ENCODE peak calls at places on chromosomes 1 and 21, in ten cellular contexts. S, C, G, F, H, K, N, A, E and J are unnamed samples.

GRCh38 chr1:48439380-48439779 is 32.6 kb downstream of the SPATA6 start:
- DNase-seq in N (no peak), S (no peak), E (no peak), F (no peak), A (no peak), K (no peak), G (no peak), C (no peak), H (no peak), J (no peak)

GRCh38 chr1:209454340-209455014 is 129.0 kb upstream of the CAMK1G start:
- DNase-seq in S (no peak), G (no peak), H (no peak), F (no peak), K (no peak), A (no peak), E (no peak), N (no peak), C (no peak), J (no peak)

GRCh38 chr1:20100632-20101355 is 18.5 kb downstream of the PLA2G2D start:
- DNase-seq in A (peak), K (no peak), H (peak), G (no peak), E (peak), N (peak), F (peak), S (no peak), C (no peak), J (peak)

GRCh38 chr1:215583185-215583692 is 16.1 kb downstream of the KCTD3 start:
- DNase-seq in N (no peak), C (no peak), G (no peak), H (no peak), F (no peak), S (no peak), A (no peak), E (no peak), K (no peak), J (no peak)

GRCh38 chr1:70497152-70497551 is 86.1 kb downstream of the CTH start:
- DNase-seq in F (no peak), A (no peak), H (no peak), K (no peak), G (no peak), N (no peak), S (no peak), E (no peak), C (no peak), J (no peak)

GRCh38 chr1:235161685-235162327 is 756 bp upstream of the RBM34 start:
- DNase-seq in E (no peak), N (no peak), A (no peak), C (no peak), H (no peak), S (no peak), G (no peak), F (no peak), K (no peak), J (no peak)

GRCh38 chr1:25505706-25506385 is 37.6 kb upstream of the LDLRAP1 start:
- DNase-seq in E (no peak), K (no peak), H (no peak), C (no peak), S (no peak), F (no peak), G (no peak), N (peak), A (no peak), J (no peak)

GRCh38 chr1:234598974-234599616 is 10.9 kb downstream of the IRF2BP2 start:
- DNase-seq in H (no peak), S (no peak), A (no peak), E (no peak), F (no peak), C (no peak), K (no peak), G (no peak), N (no peak), J (no peak)

GRCh38 chr1:110412576-110412975 is 5.1 kb upstream of the LAMTOR5 start:
- DNase-seq in N (peak), E (peak), H (peak), K (no peak), C (peak), A (peak), S (peak), G (no peak), F (peak), J (peak)

GRCh38 chr1:115373305-115373704 is 35.3 kb upstream of the NGF start:
- DNase-seq in N (no peak), A (no peak), C (no peak), E (no peak), S (no peak), K (no peak), F (no peak), G (no peak), H (no peak), J (peak)

GRCh38 chr1:246497331-246497915 is 9.7 kb downstream of the SMYD3 start:
- DNase-seq in G (no peak), K (no peak), F (peak), E (no peak), H (no peak), S (no peak), A (no peak), N (peak), C (no peak), J (peak)

GRCh38 chr1:159826436-159827101 is at the start of gene SLAMF8:
- DNase-seq in K (no peak), H (no peak), C (no peak), N (no peak), A (peak), S (peak), E (no peak), F (no peak), G (no peak), J (no peak)

GRCh38 chr1:114695430-114696093 is at the start of gene AMPD1:
- DNase-seq in E (no peak), A (no peak), H (no peak), G (no peak), S (no peak), K (no peak), N (no peak), C (no peak), F (no peak), J (peak)

GRCh38 chr1:46472503-46473181 is 17.0 kb upstream of the DMBX1 start:
- DNase-seq in K (no peak), S (no peak), N (no peak), H (no peak), C (no peak), F (no peak), G (no peak), A (no peak), E (no peak), J (no peak)

GRCh38 chr1:1307261-1307907 is 346 bp downstream of the ACAP3 start:
- DNase-seq in A (peak), H (no peak), E (no peak), S (no peak), K (no peak), C (no peak), F (no peak), G (no peak), N (peak), J (no peak)

GRCh38 chr1:174258148-174258550 is 98.8 kb downstream of the RABGAP1L start:
- DNase-seq in A (no peak), S (peak), H (peak), E (peak), K (peak), N (peak), C (peak), F (peak), G (no peak), J (peak)

GRCh38 chr1:79517425-79518219 is 511.1 kb upstream of the ADGRL4 start:
- DNase-seq in A (no peak), H (no peak), G (no peak), S (no peak), F (no peak), N (no peak), K (no peak), E (no peak), C (no peak), J (no peak)

GRCh38 chr1:161314201-161314981 is at the start of gene SDHC:
- DNase-seq in K (peak), H (peak), E (peak), S (peak), G (peak), F (peak), C (peak), A (peak), N (peak), J (peak)

GRCh38 chr1:95117207-95118018 is at the start of gene TLCD4:
- DNase-seq in S (peak), A (peak), G (peak), C (peak), H (peak), N (peak), K (peak), E (peak), F (peak), J (peak)

GRCh38 chr1:47594627-47595026 is 156.8 kb downstream of the FOXD2 start:
- DNase-seq in C (no peak), A (peak), S (no peak), K (no peak), G (peak), F (no peak), N (no peak), E (no peak), H (no peak), J (no peak)

GRCh38 chr1:177517556-177517955 is 346.8 kb downstream of the BRINP2 start:
- DNase-seq in H (no peak), A (no peak), F (no peak), N (no peak), C (no peak), K (no peak), S (no peak), E (no peak), G (no peak), J (peak)

GRCh38 chr1:5949074-5949760 is 43.0 kb downstream of the NPHP4 start:
- DNase-seq in E (no peak), C (no peak), S (no peak), N (no peak), G (no peak), A (no peak), F (peak), K (no peak), H (no peak), J (peak)

GRCh38 chr1:39733161-39733560 is 5.5 kb upstream of the PPIE start:
- DNase-seq in K (no peak), H (no peak), C (no peak), A (no peak), S (no peak), F (no peak), G (no peak), N (no peak), E (no peak), J (no peak)

GRCh38 chr1:53616927-53617326 is 122.0 kb downstream of the GLIS1 start:
- DNase-seq in S (no peak), N (peak), A (no peak), K (no peak), F (peak), G (peak), E (no peak), H (no peak), C (no peak), J (no peak)

GRCh38 chr1:200625381-200625824 is 4.9 kb upstream of the KIF14 start:
- DNase-seq in G (no peak), E (no peak), N (no peak), K (no peak), H (no peak), A (no peak), C (no peak), F (no peak), S (no peak), J (peak)

GRCh38 chr1:21534674-21535378 is 25.6 kb downstream of the ALPL start:
- DNase-seq in C (no peak), H (no peak), F (peak), N (peak), E (peak), K (no peak), S (no peak), A (no peak), G (no peak), J (peak)

GRCh38 chr1:244050835-244051444 is at the start of gene ZBTB18:
- DNase-seq in E (no peak), N (peak), F (peak), S (no peak), C (no peak), K (no peak), H (no peak), A (no peak), G (no peak), J (no peak)

GRCh38 chr1:34050711-34051485 is 114.1 kb downstream of the CSMD2 start:
- DNase-seq in E (no peak), K (no peak), S (no peak), N (no peak), A (no peak), C (no peak), H (no peak), F (no peak), G (no peak), J (no peak)

GRCh38 chr21:39660191-39660590 is 47.5 kb downstream of the B3GALT5 start:
- DNase-seq in F (no peak), N (no peak), E (no peak), H (no peak), K (no peak), S (no peak), G (peak), C (no peak), A (no peak), J (no peak)

GRCh38 chr1:215076312-215076711 is 6.2 kb upstream of the KCNK2 start:
- DNase-seq in G (no peak), H (no peak), E (peak), F (peak), C (no peak), S (no peak), A (no peak), N (peak), K (no peak), J (no peak)

GRCh38 chr1:19384772-19385187 is 72.7 kb downstream of the SLC66A1 start:
- DNase-seq in F (no peak), E (no peak), C (no peak), G (no peak), S (no peak), A (no peak), K (no peak), N (no peak), H (no peak), J (no peak)

GRCh38 chr1:236524142-236524891 is 535 bp downstream of the LGALS8 start:
- DNase-seq in N (peak), F (no peak), C (peak), E (peak), S (peak), A (peak), G (no peak), H (peak), K (peak), J (peak)

GRCh38 chr1:19647643-19648042 is 3.5 kb downstream of the NBL1 start:
- DNase-seq in E (no peak), A (no peak), K (no peak), N (no peak), S (no peak), H (peak), C (no peak), G (no peak), F (no peak), J (no peak)